ENCODE peak calls at places on chromosomes 5 and 9, in seven cellular contexts. D is CD8-positive, alpha-beta memory T cell; N is right atrium auricular region; H is endodermal cell; W is suprapubic skin; B is CD8-positive, alpha-beta T cell; O is astrocyte. Q is an unnamed sample. For H3K4me1, the result is how much of the 10 kb centered on the place peaks cover.

GRCh38 chr9:74887041-74887980 is at the start of gene TRPM6:
- DNase-seq in H (peak), D (no peak), N (peak), B (no peak), W (peak), O (peak), Q (peak)

GRCh38 chr9:115034801-115035200 is 83.2 kb downstream of the TNC start:
- DNase-seq in O (peak), B (no peak), N (no peak), H (no peak), W (no peak), D (no peak), Q (no peak)

GRCh38 chr5:135112008-135112670 is 78.1 kb upstream of the PITX1 start:
- DNase-seq in N (no peak), B (no peak), H (no peak), W (no peak), D (no peak), O (no peak), Q (no peak)

GRCh38 chr5:18394154-18394804 is 760.0 kb downstream of the TAF11L14 start:
- DNase-seq in D (no peak), H (peak), B (peak), W (no peak), O (peak), N (no peak), Q (no peak)

GRCh38 chr5:134524219-134524825 is 1.1 kb upstream of the JADE2 start:
- DNase-seq in D (peak), W (peak), O (peak), H (peak), B (peak), N (peak), Q (peak)

GRCh38 chr9:89674667-89675402 is 70.0 kb downstream of the GADD45G start:
- DNase-seq in N (no peak), W (no peak), H (peak), O (no peak), B (no peak), D (no peak), Q (no peak)

GRCh38 chr5:133698646-133699526 is 86.5 kb upstream of the FSTL4 start:
- DNase-seq in B (no peak), O (no peak), N (no peak), D (no peak), H (peak), W (peak), Q (no peak)

GRCh38 chr5:6737043-6737941 is 24.1 kb downstream of the TENT4A start:
- DNase-seq in O (no peak), D (no peak), N (no peak), W (no peak), B (no peak), H (no peak), Q (peak)

GRCh38 chr5:52748590-52748989 is 39.1 kb upstream of the ITGA1 start:
- DNase-seq in B (no peak), W (no peak), N (no peak), D (no peak), H (no peak), O (no peak), Q (no peak)

GRCh38 chr9:99103909-99104458 is 929 bp upstream of the TGFBR1 start:
- DNase-seq in W (peak), B (peak), H (no peak), N (no peak), D (peak), O (peak), Q (no peak)

GRCh38 chr9:32968101-32969011 is 33.1 kb downstream of the APTX start:
- DNase-seq in O (no peak), H (peak), D (peak), N (peak), W (no peak), B (peak), Q (no peak)

GRCh38 chr9:103999375-104000062 is 94.6 kb upstream of the SMC2 start:
- DNase-seq in W (peak), D (no peak), H (no peak), N (no peak), O (no peak), B (no peak), Q (peak)

GRCh38 chr9:121700165-121700830 is 48.9 kb downstream of the DAB2IP start:
- DNase-seq in W (peak), B (no peak), H (peak), D (peak), N (no peak), O (no peak), Q (peak)

GRCh38 chr9:108297025-108297424 is 558.8 kb downstream of the ACTL7B start:
- DNase-seq in O (peak), D (no peak), B (no peak), W (peak), H (no peak), N (no peak), Q (no peak)

GRCh38 chr9:24479696-24480095 is 66.0 kb downstream of the IZUMO3 start:
- DNase-seq in N (no peak), D (no peak), B (no peak), H (no peak), O (no peak), W (no peak), Q (no peak)

GRCh38 chr5:19175776-19176570 is 812.0 kb downstream of the CDH18 start:
- DNase-seq in H (no peak), W (no peak), N (no peak), O (no peak), D (no peak), B (no peak), Q (no peak)

GRCh38 chr5:144703776-144704175 is 533.1 kb downstream of the KCTD16 start:
- DNase-seq in D (no peak), N (no peak), W (no peak), H (no peak), O (no peak), B (no peak), Q (no peak)

GRCh38 chr9:16704489-16705111 is 165.9 kb downstream of the BNC2 start:
- DNase-seq in B (no peak), H (peak), W (peak), D (no peak), O (no peak), N (peak), Q (no peak)

GRCh38 chr9:16000826-16001225 is 448.0 kb downstream of the CCDC171 start:
- DNase-seq in H (no peak), B (no peak), D (no peak), O (no peak), N (no peak), W (no peak), Q (no peak)

GRCh38 chr5:110951373-110951791 is 120.1 kb upstream of the TSLP start:
- DNase-seq in W (no peak), O (peak), D (no peak), N (no peak), B (no peak), H (no peak), Q (no peak)

GRCh38 chr5:141874262-141874964 is 3.8 kb downstream of the PCDH1 start:
- DNase-seq in D (no peak), B (no peak), W (no peak), N (no peak), H (peak), O (no peak), Q (no peak)

GRCh38 chr5:132011561-132012384 is at the start of gene ACSL6:
- DNase-seq in W (peak), N (no peak), H (peak), D (peak), O (no peak), B (peak), Q (peak)

GRCh38 chr5:39121922-39122321 is 47.7 kb upstream of the RICTOR start:
- DNase-seq in B (no peak), N (no peak), D (no peak), W (no peak), H (no peak), O (no peak), Q (no peak)

GRCh38 chr9:96655198-96655851 is at the start of gene PRXL2C:
- DNase-seq in O (peak), D (peak), W (peak), N (peak), B (peak), H (peak), Q (peak)

GRCh38 chr5:144958002-144958401 is 787.3 kb downstream of the KCTD16 start:
- DNase-seq in W (no peak), N (no peak), O (no peak), B (no peak), H (no peak), D (no peak), Q (no peak)

GRCh38 chr5:24606974-24607373 is 37.8 kb downstream of the CDH10 start:
- DNase-seq in D (no peak), W (no peak), O (no peak), B (no peak), N (no peak), H (no peak), Q (no peak)

GRCh38 chr5:102554092-102554491 is 55.3 kb upstream of the SLCO6A1 start:
- DNase-seq in W (no peak), B (no peak), H (no peak), N (no peak), D (no peak), O (peak), Q (no peak)

GRCh38 chr9:114653556-114654159 is 3.9 kb downstream of the TEX53 start:
- DNase-seq in W (peak), B (peak), O (peak), D (peak), H (peak), N (peak), Q (no peak)

GRCh38 chr9:91395553-91396470 is 27.8 kb downstream of the NFIL3 start:
- DNase-seq in N (no peak), B (no peak), W (no peak), D (no peak), H (no peak), O (peak), Q (no peak)

GRCh38 chr9:37187713-37188439 is 67.5 kb downstream of the ZCCHC7 start:
- DNase-seq in O (no peak), B (no peak), W (no peak), D (no peak), H (no peak), N (no peak), Q (no peak)

GRCh38 chr5:123785160-123786001 is 273.4 kb downstream of the CSNK1G3 start:
- DNase-seq in D (no peak), W (no peak), B (no peak), H (no peak), N (no peak), O (peak), Q (no peak)
- H3K4me3 ChIP-seq in D (no peak), W (no peak), B (no peak), H (no peak), N (no peak), O (peak), Q (no peak)

GRCh38 chr5:96658272-96658671 is 3.9 kb upstream of the CAST start:
- DNase-seq in D (no peak), W (no peak), O (peak), N (no peak), B (no peak), H (no peak), Q (no peak)
- H3K4me1 ChIP-seq in D (under half), W (under half), O (under half), N (under half), B (under half), H (under half), Q (half or more)

GRCh38 chr9:3912260-3912659 is 386.5 kb upstream of the RFX3 start:
- DNase-seq in N (no peak), O (peak), D (no peak), W (no peak), H (no peak), B (no peak), Q (no peak)
- H3K4me3 ChIP-seq in N (no peak), O (no peak), D (no peak), W (no peak), H (no peak), B (no peak), Q (no peak)

GRCh38 chr9:133134419-133135190 is 13.6 kb upstream of the RALGDS start:
- DNase-seq in N (no peak), W (peak), D (no peak), B (no peak), H (no peak), O (no peak), Q (no peak)

GRCh38 chr9:133131506-133131905 is 10.5 kb upstream of the RALGDS start:
- DNase-seq in O (no peak), N (no peak), D (no peak), B (no peak), W (no peak), H (no peak), Q (no peak)

GRCh38 chr9:133133680-133134418 is 12.8 kb upstream of the RALGDS start:
- DNase-seq in O (peak), N (peak), D (peak), W (peak), B (peak), H (peak), Q (peak)

GRCh38 chr9:133130721-133131244 is 9.7 kb upstream of the RALGDS start:
- DNase-seq in H (no peak), D (peak), B (peak), N (no peak), W (no peak), O (no peak), Q (no peak)

GRCh38 chr9:133132174-133132573 is 11.1 kb upstream of the RALGDS start:
- DNase-seq in B (no peak), O (no peak), D (no peak), H (no peak), N (no peak), W (no peak), Q (no peak)
- H3K4me1 ChIP-seq in B (half or more), O (under half), D (half or more), H (under half), N (under half), W (half or more), Q (under half)

Q was measured in RWPE2.